ENCODE peak calls at places on chromosomes 1 and 21, in nine cellular contexts. F is HT1080; M is germinal center; E is breast epithelium; L is fibroblast of pulmonary artery; P is A549; K is RPMI8226; W is stimulated activated naive CD8-positive, alpha-beta T cell treated with anti-CD3 and anti-CD28 coated beads, Interleukin-15, amount 100 ng/mL, for 72 hours; D is non-pigmented ciliary epithelial cell. V is an unnamed sample.

GRCh38 chr1:26490155-26490554 is 17.9 kb downstream of the HMGN2 start:
- DNase-seq in F (no peak), M (no peak), E (no peak), L (no peak), P (no peak), K (no peak), W (no peak), D (no peak), V (no peak)

GRCh38 chr1:191913234-191913948 is 244.9 kb upstream of the RGS18 start:
- DNase-seq in F (no peak), M (no peak), E (no peak), L (no peak), P (no peak), K (no peak), W (no peak), D (no peak), V (no peak)

GRCh38 chr1:90851711-90852050 is 134.6 kb upstream of the BARHL2 start:
- DNase-seq in F (no peak), M (no peak), E (no peak), L (no peak), P (no peak), K (no peak), W (no peak), D (no peak), V (no peak)

GRCh38 chr1:165629848-165630628 is 996 bp upstream of the MGST3 start:
- DNase-seq in F (no peak), M (peak), E (no peak), L (no peak), P (peak), K (no peak), W (peak), D (no peak), V (no peak)

GRCh38 chr1:174626031-174627020 is 178.6 kb downstream of the GPR52 start:
- DNase-seq in F (peak), M (no peak), E (no peak), L (peak), P (no peak), K (no peak), W (no peak), D (peak), V (no peak)

GRCh38 chr1:185157599-185158469 is 867 bp downstream of the SWT1 start:
- DNase-seq in F (no peak), M (peak), E (no peak), L (no peak), P (no peak), K (no peak), W (peak), D (no peak), V (no peak)

GRCh38 chr1:14606632-14607031 is 8.1 kb downstream of the KAZN start:
- DNase-seq in F (no peak), M (no peak), E (no peak), L (no peak), P (no peak), K (no peak), W (no peak), D (no peak), V (no peak)

GRCh38 chr1:31723828-31724359 is 20.1 kb upstream of the COL16A1 start:
- DNase-seq in F (peak), M (peak), E (no peak), L (peak), P (peak), K (peak), W (no peak), D (no peak), V (no peak)

GRCh38 chr1:216034506-216034905 is 388.7 kb downstream of the USH2A start:
- DNase-seq in F (peak), M (no peak), E (no peak), L (no peak), P (no peak), K (no peak), W (no peak), D (no peak), V (no peak)

GRCh38 chr21:15057290-15057689 is 7.5 kb downstream of the NRIP1 start:
- DNase-seq in F (no peak), M (no peak), E (no peak), L (no peak), P (no peak), K (no peak), W (no peak), D (no peak), V (no peak)

GRCh38 chr1:51555866-51556619 is 37.0 kb upstream of the EPS15 start:
- DNase-seq in F (no peak), M (no peak), E (no peak), L (no peak), P (no peak), K (no peak), W (no peak), D (no peak), V (no peak)

GRCh38 chr1:32345289-32345827 is 9.3 kb upstream of the MARCKSL1 start:
- DNase-seq in F (peak), M (no peak), E (no peak), L (peak), P (no peak), K (peak), W (no peak), D (no peak), V (no peak)

GRCh38 chr1:212074856-212075255 is 39.3 kb downstream of the DTL start:
- DNase-seq in F (no peak), M (no peak), E (no peak), L (no peak), P (no peak), K (no peak), W (no peak), D (no peak), V (no peak)

GRCh38 chr1:244224487-244225430 is 173.7 kb downstream of the ZBTB18 start:
- DNase-seq in F (no peak), M (no peak), E (no peak), L (peak), P (no peak), K (no peak), W (no peak), D (no peak), V (no peak)

GRCh38 chr1:21680381-21680780 is 11.2 kb upstream of the RAP1GAP start:
- DNase-seq in F (no peak), M (no peak), E (no peak), L (no peak), P (no peak), K (no peak), W (no peak), D (no peak), V (no peak)

GRCh38 chr21:35171385-35171784 is 122.3 kb upstream of the RUNX1 start:
- DNase-seq in F (peak), M (no peak), E (no peak), L (no peak), P (no peak), K (no peak), W (no peak), D (no peak), V (no peak)

GRCh38 chr1:227880342-227880924 is 65.0 kb downstream of the PRSS38 start:
- DNase-seq in F (no peak), M (no peak), E (no peak), L (no peak), P (no peak), K (no peak), W (no peak), D (no peak), V (no peak)

GRCh38 chr1:100799548-100799947 is 80.0 kb downstream of the VCAM1 start:
- DNase-seq in F (no peak), M (no peak), E (no peak), L (peak), P (no peak), K (no peak), W (no peak), D (no peak), V (no peak)

GRCh38 chr1:2555634-2556276 is 416 bp upstream of the TNFRSF14 start:
- DNase-seq in F (peak), M (peak), E (peak), L (no peak), P (no peak), K (peak), W (peak), D (no peak), V (no peak)

GRCh38 chr1:53460211-53460634 is 1.0 kb downstream of the DMRTB1 start:
- DNase-seq in F (no peak), M (no peak), E (no peak), L (no peak), P (no peak), K (no peak), W (no peak), D (no peak), V (no peak)

GRCh38 chr1:175126347-175126746 is 58.7 kb downstream of the TNN start:
- DNase-seq in F (peak), M (no peak), E (no peak), L (peak), P (no peak), K (peak), W (no peak), D (no peak), V (no peak)

GRCh38 chr1:90561926-90562325 is 155.2 kb downstream of the BARHL2 start:
- DNase-seq in F (no peak), M (no peak), E (no peak), L (no peak), P (no peak), K (no peak), W (no peak), D (no peak), V (no peak)

GRCh38 chr1:44531785-44532566 is 126.9 kb downstream of the RNF220 start:
- DNase-seq in F (peak), M (no peak), E (no peak), L (peak), P (peak), K (no peak), W (no peak), D (peak), V (no peak)

GRCh38 chr1:43530483-43531452 is at the start of gene PTPRF:
- DNase-seq in F (peak), M (peak), E (no peak), L (peak), P (peak), K (peak), W (peak), D (no peak), V (no peak)

GRCh38 chr1:8554956-8555534 is 237.1 kb downstream of the SLC45A1 start:
- DNase-seq in F (peak), M (no peak), E (no peak), L (peak), P (no peak), K (peak), W (no peak), D (no peak), V (no peak)

V was measured in thoracic aorta.